ENCODE peak calls at places on chromosomes 11 and 22, in eight cellular contexts. A is right atrium auricular region, K is NCI-H524, O is activated gamma-delta T cell, H is HTR-8/SVneo, Z is hippocampal formation, J is AG04450, W is NCI-H460. D is an unnamed sample.

GRCh38 chr11:19253149-19253540 is 12.4 kb upstream of the E2F8 start:
- DNase-seq in A (no peak), K (no peak), O (no peak), H (no peak), Z (no peak), J (no peak), W (no peak), D (no peak)

GRCh38 chr11:71153005-71153395 is 99.4 kb downstream of the SHANK2 start:
- DNase-seq in A (no peak), K (no peak), O (no peak), H (peak; percentile 63), Z (no peak), J (no peak), W (no peak), D (no peak)

GRCh38 chr11:20368441-20368840 is 4.9 kb downstream of the HTATIP2 start:
- DNase-seq in A (no peak), K (no peak), O (no peak), H (no peak), Z (no peak), J (no peak), W (no peak), D (no peak)

GRCh38 chr11:66318576-66318970 is 1.7 kb upstream of the CD248 start:
- DNase-seq in A (no peak), K (no peak), O (no peak), H (no peak), Z (no peak), J (no peak), W (no peak), D (no peak)

GRCh38 chr11:117562111-117562510 is 234.5 kb downstream of the CEP164 start:
- DNase-seq in A (no peak), K (peak; percentile 11), O (no peak), H (no peak), Z (no peak), J (no peak), W (no peak), D (no peak)

GRCh38 chr11:103525069-103525468 is 415.8 kb downstream of the DYNC2H1 start:
- DNase-seq in A (no peak), K (no peak), O (no peak), H (peak; percentile 41), Z (no peak), J (no peak), W (no peak), D (peak; percentile 60)

GRCh38 chr11:57277845-57278720 is 41.0 kb upstream of the APLNR start:
- DNase-seq in A (peak; percentile 92), K (peak; percentile 84), O (no peak), H (peak; percentile 71), Z (peak; percentile 27), J (peak; percentile 58), W (peak; percentile 80), D (peak; percentile 93)

GRCh38 chr22:20117656-20118571 is 888 bp upstream of the TRMT2A start:
- DNase-seq in A (no peak), K (peak; percentile 41), O (peak; percentile 48), H (no peak), Z (no peak), J (no peak), W (no peak), D (peak; percentile 29)

GRCh38 chr11:121091492-121092179 is 9.4 kb upstream of the TECTA start:
- DNase-seq in A (no peak), K (no peak), O (no peak), H (no peak), Z (peak; percentile 40), J (no peak), W (no peak), D (no peak)

GRCh38 chr11:64745523-64746328 is 1.8 kb upstream of the RASGRP2 start:
- DNase-seq in A (peak; percentile 92), K (peak; percentile 52), O (peak; percentile 58), H (no peak), Z (no peak), J (no peak), W (no peak), D (peak; percentile 28)

GRCh38 chr22:28943501-28943879 is 60.1 kb downstream of the ZNRF3 start:
- DNase-seq in A (no peak), K (peak; percentile 79), O (no peak), H (no peak), Z (no peak), J (no peak), W (no peak), D (no peak)

GRCh38 chr11:11347583-11347982 is 5.5 kb downstream of the CSNK2A3 start:
- DNase-seq in A (no peak), K (no peak), O (no peak), H (no peak), Z (no peak), J (no peak), W (no peak), D (no peak)

D was measured in AG10803.